ENCODE peak calls at places on chromosomes 12 and 14, in nine cellular contexts. N, M, S, A, R, J, G, Q and H are unnamed samples.

GRCh38 chr12:15011162-15011561 is 38.3 kb downstream of the PDE6H start:
- DNase-seq in M (no peak), R (no peak), S (no peak), N (no peak), G (no peak), J (no peak), Q (no peak), A (no peak), H (no peak)

GRCh38 chr12:56897844-56898341 is 36.3 kb downstream of the SDR9C7 start:
- DNase-seq in R (no peak), M (no peak), Q (no peak), N (peak; percentile 12), J (no peak), A (no peak), G (no peak), S (no peak), H (no peak)

GRCh38 chr12:13941258-13942249 is 39.8 kb downstream of the GRIN2B start:
- DNase-seq in J (peak; percentile 70), S (peak; percentile 68), M (peak; percentile 10), Q (no peak), G (peak; percentile 54), A (peak; percentile 87), R (no peak), N (peak; percentile 7), H (peak; percentile 84)

GRCh38 chr12:105882404-105882803 is 256.4 kb downstream of the NUAK1 start:
- DNase-seq in G (no peak), J (no peak), N (peak; percentile 58), R (no peak), A (no peak), M (no peak), S (no peak), Q (no peak), H (no peak)

GRCh38 chr12:68497112-68497511 is 113.6 kb upstream of the RAP1B start:
- DNase-seq in M (no peak), S (no peak), R (no peak), A (no peak), N (peak; percentile 69), J (no peak), Q (no peak), G (no peak), H (no peak)

GRCh38 chr12:57549909-57550627 is at the start of gene KIF5A:
- DNase-seq in R (peak; percentile 56), N (peak; percentile 24), J (peak; percentile 69), S (no peak), M (peak; percentile 84), G (no peak), A (peak; percentile 26), Q (no peak), H (no peak)

GRCh38 chr12:17017402-17017801 is 411.4 kb upstream of the LMO3 start:
- DNase-seq in M (no peak), G (no peak), N (no peak), R (no peak), J (no peak), Q (no peak), S (no peak), A (no peak), H (no peak)

GRCh38 chr12:51904951-51905471 is 2.3 kb upstream of the ACVRL1 start:
- DNase-seq in G (no peak), J (no peak), S (no peak), R (no peak), N (no peak), Q (no peak), A (no peak), M (peak; percentile 20), H (no peak)

GRCh38 chr12:113005759-113006158 is 27.4 kb downstream of the OAS2 start:
- DNase-seq in M (peak; percentile 41), G (no peak), N (no peak), A (no peak), J (peak; percentile 21), R (no peak), S (no peak), Q (no peak), H (no peak)

GRCh38 chr12:51891843-51892242 is 3.9 kb downstream of the ANKRD33 start:
- DNase-seq in R (no peak), S (no peak), M (peak; percentile 63), G (no peak), J (no peak), Q (no peak), A (no peak), N (no peak), H (no peak)

GRCh38 chr12:104358353-104359003 is 54.9 kb downstream of the EID3 start:
- DNase-seq in M (peak; percentile 66), A (peak; percentile 61), R (peak; percentile 73), J (peak; percentile 56), G (peak; percentile 59), N (no peak), S (peak; percentile 68), Q (peak; percentile 41), H (peak; percentile 73)

GRCh38 chr14:103385994-103386491 is 828 bp downstream of the MARK3 start:
- DNase-seq in N (peak; percentile 25), R (peak; percentile 55), A (peak; percentile 45), G (peak; percentile 70), Q (peak; percentile 25), J (peak; percentile 44), S (peak; percentile 50), M (no peak), H (peak; percentile 55)

GRCh38 chr12:120798696-120799095 is 73.1 kb downstream of the ACADS start:
- DNase-seq in J (no peak), Q (no peak), A (no peak), R (no peak), S (no peak), N (no peak), M (no peak), G (no peak), H (no peak)

GRCh38 chr12:6946920-6947374 is 3.1 kb downstream of the C12orf57 start:
- DNase-seq in A (no peak), N (no peak), Q (no peak), M (no peak), G (no peak), J (no peak), S (no peak), R (peak; percentile 37), H (no peak)

GRCh38 chr12:549476-550082 is 89.8 kb downstream of the B4GALNT3 start:
- DNase-seq in A (no peak), M (no peak), R (no peak), J (no peak), Q (no peak), N (no peak), G (no peak), S (no peak), H (no peak)

GRCh38 chr12:98653866-98654493 is 8.9 kb downstream of the APAF1 start:
- DNase-seq in J (no peak), A (no peak), M (peak; percentile 23), Q (no peak), N (peak; percentile 49), G (no peak), R (no peak), S (peak; percentile 49), H (no peak)

GRCh38 chr12:26874501-26875296 is 41.7 kb upstream of the ITPR2 start:
- DNase-seq in N (no peak), A (no peak), G (no peak), Q (no peak), S (no peak), J (no peak), M (no peak), R (no peak), H (no peak)

GRCh38 chr14:32469388-32470160 is 140.5 kb downstream of the AKAP6 start:
- DNase-seq in R (no peak), M (peak; percentile 5), J (no peak), G (no peak), N (peak; percentile 62), Q (no peak), S (peak; percentile 48), A (no peak), H (no peak)
- H3K27ac ChIP-seq in R (no peak overlapping the region), M (no peak overlapping the region), J (no peak overlapping the region), G (peak overlapping the region; percentile 37), N (no peak overlapping the region), Q (no peak overlapping the region), S (peak overlapping the region; percentile 71), A (no peak overlapping the region), H (no peak overlapping the region)

GRCh38 chr14:74517731-74518130 is 24.2 kb downstream of the ISCA2 start:
- DNase-seq in N (no peak), Q (no peak), G (peak; percentile 8), J (no peak), A (no peak), M (no peak), S (no peak), R (peak; percentile 29), H (no peak)
- H3K27ac ChIP-seq in N (no peak overlapping the region), Q (no peak overlapping the region), G (no peak overlapping the region), J (no peak overlapping the region), A (no peak overlapping the region), M (no peak overlapping the region), S (no peak overlapping the region), R (no peak overlapping the region), H (no peak overlapping the region)

GRCh38 chr14:59306775-59307174 is 118.3 kb downstream of the DAAM1 start:
- DNase-seq in R (no peak), J (no peak), G (no peak), S (peak; percentile 86), M (no peak), Q (no peak), A (no peak), N (peak; percentile 86), H (no peak)
- H3K27ac ChIP-seq in R (no peak overlapping the region), J (no peak overlapping the region), G (no peak overlapping the region), S (peak overlapping the region; percentile 64), M (no peak overlapping the region), Q (no peak overlapping the region), A (no peak overlapping the region), N (no peak overlapping the region), H (no peak overlapping the region)

GRCh38 chr12:102479984-102480383 is 379 bp downstream of the IGF1 start:
- DNase-seq in Q (no peak), A (no peak), R (no peak), J (peak; percentile 7), N (no peak), M (no peak), S (no peak), G (no peak), H (no peak)
- H3K27ac ChIP-seq in Q (no peak overlapping the region), A (no peak overlapping the region), R (no peak overlapping the region), J (no peak overlapping the region), N (no peak overlapping the region), M (peak overlapping the region; percentile 34), S (no peak overlapping the region), G (peak overlapping the region; percentile 34), H (no peak overlapping the region)

GRCh38 chr12:75997658-75998057 is 33.9 kb downstream of the PHLDA1 start:
- DNase-seq in R (no peak), A (no peak), G (no peak), S (no peak), Q (no peak), J (no peak), N (no peak), M (no peak), H (no peak)
- H3K27ac ChIP-seq in R (no peak overlapping the region), A (no peak overlapping the region), G (no peak overlapping the region), S (peak overlapping the region; percentile 27), Q (no peak overlapping the region), J (no peak overlapping the region), N (no peak overlapping the region), M (no peak overlapping the region), H (no peak overlapping the region)

DNA sequence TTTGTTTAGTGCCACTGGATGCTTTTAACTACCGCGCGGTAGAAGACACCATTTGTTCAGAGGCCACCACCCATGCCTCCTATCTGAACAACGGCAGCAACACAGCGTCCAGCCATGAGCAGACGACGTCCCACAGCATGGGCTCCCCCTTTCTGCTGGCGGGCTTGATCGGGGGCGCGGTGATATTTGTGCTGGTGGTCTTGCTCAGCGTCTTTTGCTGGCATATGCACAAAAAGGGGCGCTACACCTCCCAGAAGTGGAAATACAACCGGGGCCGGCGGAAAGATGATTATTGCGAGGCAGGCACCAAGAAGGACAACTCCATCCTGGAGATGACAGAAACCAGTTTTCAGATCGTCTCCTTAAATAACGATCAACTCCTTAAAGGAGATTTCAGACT is 93.0 kb downstream of the FLRT2 start:
- DNase-seq in R (no peak), Q (no peak), G (no peak), J (no peak), A (no peak), S (no peak), M (no peak), N (no peak), H (no peak)
- H3K27ac ChIP-seq in R (no peak overlapping the region), Q (no peak overlapping the region), G (no peak overlapping the region), J (no peak overlapping the region), A (no peak overlapping the region), S (no peak overlapping the region), M (no peak overlapping the region), N (no peak overlapping the region), H (no peak overlapping the region)